ENCODE peak calls at places on chromosome 12, in five cellular contexts. M is esophagus muscularis mucosa, N is body of pancreas, Y is right cardiac atrium, P is psoas muscle. Q is an unnamed sample.

GRCh38 chr12:93011100-93011499 is 82.0 kb upstream of the EEA1 start:
- DNase-seq in M (no peak), N (no peak), Y (no peak), P (no peak), Q (no peak)

GRCh38 chr12:122846622-122847515 is 11.6 kb downstream of the HIP1R start:
- DNase-seq in M (no peak), N (no peak), Y (peak; percentile 43), P (no peak), Q (peak; percentile 63)

GRCh38 chr12:116133149-116133548 is 144.3 kb downstream of the MED13L start:
- DNase-seq in M (no peak), N (no peak), Y (no peak), P (no peak), Q (no peak)

GRCh38 chr12:104551313-104551931 is 94.7 kb downstream of the CHST11 start:
- DNase-seq in M (no peak), N (no peak), Y (no peak), P (no peak), Q (no peak)

GRCh38 chr12:48937170-48937569 is 11.9 kb upstream of the FKBP11 start:
- DNase-seq in M (no peak), N (no peak), Y (no peak), P (no peak), Q (no peak)

GRCh38 chr12:49866859-49867579 is 24.1 kb upstream of the BCDIN3D start:
- DNase-seq in M (no peak), N (peak; percentile 79), Y (peak; percentile 87), P (peak; percentile 74), Q (peak; percentile 85)

GRCh38 chr12:119082496-119082895 is 96.2 kb upstream of the HSPB8 start:
- DNase-seq in M (no peak), N (no peak), Y (peak; percentile 90), P (peak; percentile 14), Q (no peak)

GRCh38 chr12:111664961-111665865 is 20.5 kb downstream of the BRAP start:
- DNase-seq in M (no peak), N (no peak), Y (no peak), P (no peak), Q (no peak)

GRCh38 chr12:53103860-53104305 is 597 bp downstream of the SOAT2 start:
- DNase-seq in M (no peak), N (no peak), Y (no peak), P (no peak), Q (no peak)

GRCh38 chr12:72330784-72331183 is 58.6 kb downstream of the TRHDE start:
- DNase-seq in M (no peak), N (no peak), Y (no peak), P (no peak), Q (no peak)

GRCh38 chr12:2797721-2798418 is 3.1 kb downstream of the FKBP4 start:
- DNase-seq in M (no peak), N (peak; percentile 74), Y (peak; percentile 83), P (no peak), Q (no peak)

GRCh38 chr12:89576572-89577220 is 50.8 kb upstream of the POC1B start:
- DNase-seq in M (no peak), N (no peak), Y (no peak), P (no peak), Q (no peak)

GRCh38 chr12:2853626-2854025 is 3.2 kb downstream of the TEX52 start:
- DNase-seq in M (peak; percentile 94), N (peak; percentile 86), Y (peak; percentile 94), P (peak; percentile 84), Q (peak; percentile 93)

GRCh38 chr12:24045816-24046257 is 96.4 kb upstream of the SOX5 start:
- DNase-seq in M (no peak), N (no peak), Y (no peak), P (no peak), Q (peak; percentile 44)

GRCh38 chr12:26062566-26062965 is 62.3 kb downstream of the BHLHE41 start:
- DNase-seq in M (no peak), N (no peak), Y (no peak), P (no peak), Q (no peak)

GRCh38 chr12:120211904-120212283 is 11.0 kb upstream of the RPLP0 start:
- DNase-seq in M (no peak), N (no peak), Y (no peak), P (no peak), Q (peak; percentile 56)

GRCh38 chr12:97936165-97936564 is 473.6 kb downstream of the RMST start:
- DNase-seq in M (no peak), N (no peak), Y (no peak), P (no peak), Q (no peak)

GRCh38 chr12:108772247-108772646 is 40.9 kb upstream of the CORO1C start:
- DNase-seq in M (no peak), N (no peak), Y (peak; percentile 72), P (peak; percentile 54), Q (no peak)

GRCh38 chr12:6334940-6335450 is 6.9 kb downstream of the TNFRSF1A start:
- DNase-seq in M (no peak), N (peak; percentile 34), Y (peak; percentile 50), P (peak; percentile 32), Q (no peak)

GRCh38 chr12:20210795-20211194 is 157.5 kb upstream of the PDE3A start:
- DNase-seq in M (no peak), N (no peak), Y (no peak), P (no peak), Q (no peak)

GRCh38 chr12:39441963-39442894 is 691 bp downstream of the KIF21A start:
- DNase-seq in M (no peak), N (no peak), Y (peak; percentile 81), P (peak; percentile 34), Q (peak; percentile 85)

GRCh38 chr12:119687879-119688278 is 19.9 kb downstream of the PRKAB1 start:
- DNase-seq in M (no peak), N (no peak), Y (no peak), P (no peak), Q (no peak)

GRCh38 chr12:57469334-57470164 is 10.0 kb downstream of the GLI1 start:
- DNase-seq in M (no peak), N (no peak), Y (peak; percentile 21), P (no peak), Q (no peak)

GRCh38 chr12:105107176-105107496 is 395 bp upstream of the WASHC4 start:
- DNase-seq in M (no peak), N (no peak), Y (no peak), P (no peak), Q (no peak)

GRCh38 chr12:112937741-112938719 is at the start of gene OAS3:
- DNase-seq in M (peak; percentile 97), N (peak; percentile 84), Y (peak; percentile 96), P (peak; percentile 89), Q (peak; percentile 96)

GRCh38 chr12:11067514-11067913 is 5.4 kb upstream of the TAS2R46 start:
- DNase-seq in M (no peak), N (peak; percentile 13), Y (peak; percentile 42), P (no peak), Q (no peak)

GRCh38 chr12:95225645-95226212 is 8.1 kb downstream of the VEZT start:
- DNase-seq in M (no peak), N (no peak), Y (no peak), P (no peak), Q (no peak)

GRCh38 chr12:95228617-95229016 is 11.0 kb downstream of the VEZT start:
- DNase-seq in M (no peak), N (no peak), Y (no peak), P (no peak), Q (no peak)

GRCh38 chr12:95227818-95228356 is 10.3 kb downstream of the VEZT start:
- DNase-seq in M (no peak), N (no peak), Y (no peak), P (no peak), Q (no peak)

GRCh38 chr12:95230313-95230712 is 12.7 kb downstream of the VEZT start:
- DNase-seq in M (no peak), N (no peak), Y (no peak), P (no peak), Q (no peak)

DNA sequence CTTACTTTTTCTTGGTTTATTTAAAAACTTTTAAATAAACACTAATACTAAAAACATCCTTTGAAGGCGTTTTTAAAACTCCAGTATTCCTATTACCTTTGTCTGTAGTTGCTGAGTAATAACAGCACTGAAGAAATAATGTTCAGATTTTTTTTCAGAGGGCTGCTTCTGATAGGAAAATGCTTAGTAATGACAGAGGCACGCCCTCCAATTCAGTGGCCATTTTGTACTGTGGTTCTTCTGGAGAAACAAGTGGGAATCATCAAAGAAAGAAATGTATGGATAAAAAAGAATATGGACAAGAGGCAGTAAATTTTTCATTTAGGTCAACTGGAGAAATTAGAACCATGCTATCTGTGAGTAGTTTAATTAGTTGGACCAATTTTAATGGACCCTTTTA is 13.6 kb downstream of the VEZT start:
- DNase-seq in M (no peak), N (no peak), Y (no peak), P (no peak), Q (no peak)
- H3K27ac ChIP-seq in M (peak overlapping the region; percentile 11), N (no peak overlapping the region), Y (no peak overlapping the region), P (peak overlapping the region; percentile 39), Q (no peak overlapping the region)

GRCh38 chr12:100024974-100025555 is 40.3 kb upstream of the ANKS1B start:
- DNase-seq in M (no peak), N (no peak), Y (no peak), P (no peak), Q (no peak)
- H3K4me3 ChIP-seq in M (no peak overlapping the region), N (no peak overlapping the region), Y (no peak overlapping the region), P (no peak overlapping the region), Q (no peak overlapping the region)

DNA sequence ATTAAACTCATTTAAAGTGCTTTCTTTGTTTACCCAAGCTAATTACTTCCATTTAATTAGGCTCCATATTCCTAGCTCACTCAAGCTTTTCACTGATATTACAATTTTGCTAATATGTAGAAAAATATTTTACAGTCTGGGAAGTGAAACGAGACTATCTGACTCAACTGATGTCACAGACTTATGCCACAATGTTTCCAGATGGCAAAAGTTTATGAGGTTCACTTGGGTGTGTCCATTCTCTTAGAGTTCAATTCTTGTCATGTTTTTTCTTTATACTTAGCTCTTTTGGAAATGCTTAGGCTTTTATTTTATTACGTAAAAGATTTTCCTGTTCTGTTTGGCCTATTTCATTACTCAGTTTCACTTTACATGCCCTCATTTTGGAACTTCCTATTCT is 2.2 kb upstream of the PDZRN4 start:
- DNase-seq in M (no peak), N (no peak), Y (no peak), P (no peak), Q (no peak)
- H3K27ac ChIP-seq in M (peak overlapping the region; percentile 2), N (no peak overlapping the region), Y (no peak overlapping the region), P (no peak overlapping the region), Q (no peak overlapping the region)

GRCh38 chr12:31899136-31899535 is 60.1 kb upstream of the RESF1 start:
- DNase-seq in M (no peak), N (no peak), Y (no peak), P (no peak), Q (no peak)

GRCh38 chr12:31897791-31898503 is 61.3 kb upstream of the RESF1 start:
- DNase-seq in M (no peak), N (peak; percentile 50), Y (no peak), P (peak; percentile 19), Q (peak; percentile 83)

GRCh38 chr12:31903025-31903424 is 56.2 kb upstream of the RESF1 start:
- DNase-seq in M (no peak), N (no peak), Y (no peak), P (no peak), Q (no peak)

GRCh38 chr12:31896514-31897039 is 62.6 kb upstream of the RESF1 start:
- DNase-seq in M (no peak), N (peak; percentile 12), Y (no peak), P (no peak), Q (no peak)

DNA sequence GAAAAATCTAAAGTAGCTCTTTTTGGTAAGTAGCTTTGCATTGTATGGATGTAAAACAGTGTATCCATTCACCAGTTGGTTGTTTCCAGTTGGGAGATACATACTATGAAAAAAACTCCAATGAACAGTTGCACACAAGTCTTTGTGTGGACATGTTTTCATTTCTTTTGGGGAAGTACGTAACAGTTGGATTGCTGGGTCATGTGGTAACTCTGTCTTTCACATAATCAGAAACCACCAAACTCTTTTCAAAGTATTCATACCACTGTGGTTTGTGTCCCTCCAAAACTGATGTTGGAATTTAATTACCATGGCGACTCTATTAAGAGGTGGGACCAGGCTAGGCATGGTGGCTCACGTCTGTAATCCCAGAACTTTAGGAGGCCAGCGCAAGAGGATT is 58.9 kb upstream of the RESF1 start:
- DNase-seq in M (no peak), N (no peak), Y (no peak), P (no peak), Q (no peak)
- H3K4me3 ChIP-seq in M (no peak overlapping the region), N (no peak overlapping the region), Y (no peak overlapping the region), P (no peak overlapping the region), Q (no peak overlapping the region)

Q was measured in kidney.